ENCODE peak calls at places on chromosomes 3 and 15, in five cellular contexts. One of them, this sample, is unnamed. For H3K4me1 and H3K27me3, the result is how much of the 10 kb centered on the place peaks cover.

GRCh38 chr3:189340680-189341460 is 169.1 kb downstream of the TPRG1 start:
- DNase-seq in esophagus squamous epithelium: no peak
- DNase-seq in CD8-positive, alpha-beta memory T cell: no peak
- DNase-seq in neuronal stem cell: no peak
- DNase-seq in fibroblast of lung: no peak
- DNase-seq in this sample: no peak

GRCh38 chr3:184133840-184134745 is 1.1 kb upstream of the EIF2B5 start:
- DNase-seq in esophagus squamous epithelium: peak
- DNase-seq in CD8-positive, alpha-beta memory T cell: peak
- DNase-seq in neuronal stem cell: peak
- DNase-seq in fibroblast of lung: peak
- DNase-seq in this sample: peak

GRCh38 chr3:132723024-132723462 is 834 bp upstream of the NPHP3 start:
- DNase-seq in esophagus squamous epithelium: no peak
- DNase-seq in CD8-positive, alpha-beta memory T cell: no peak
- DNase-seq in neuronal stem cell: no peak
- DNase-seq in fibroblast of lung: no peak
- DNase-seq in this sample: no peak

GRCh38 chr3:93843981-93844380 is 129.7 kb downstream of the PROS1 start:
- DNase-seq in esophagus squamous epithelium: no peak
- DNase-seq in CD8-positive, alpha-beta memory T cell: no peak
- DNase-seq in neuronal stem cell: no peak
- DNase-seq in fibroblast of lung: peak
- DNase-seq in this sample: no peak

GRCh38 chr15:72380743-72381142 is 4.9 kb upstream of the HEXA start:
- DNase-seq in esophagus squamous epithelium: no peak
- DNase-seq in CD8-positive, alpha-beta memory T cell: no peak
- DNase-seq in neuronal stem cell: no peak
- DNase-seq in fibroblast of lung: no peak
- DNase-seq in this sample: no peak

GRCh38 chr3:151426337-151426648 is 34.6 kb downstream of the IGSF10 start:
- DNase-seq in esophagus squamous epithelium: no peak
- DNase-seq in CD8-positive, alpha-beta memory T cell: no peak
- DNase-seq in neuronal stem cell: no peak
- DNase-seq in fibroblast of lung: no peak
- DNase-seq in this sample: no peak

GRCh38 chr15:67783303-67783702 is 42.0 kb upstream of the SKOR1 start:
- DNase-seq in esophagus squamous epithelium: no peak
- DNase-seq in CD8-positive, alpha-beta memory T cell: peak
- DNase-seq in neuronal stem cell: no peak
- DNase-seq in fibroblast of lung: no peak
- DNase-seq in this sample: no peak

GRCh38 chr3:150805380-150805779 is 42.4 kb upstream of the SIAH2 start:
- DNase-seq in esophagus squamous epithelium: no peak
- DNase-seq in CD8-positive, alpha-beta memory T cell: no peak
- DNase-seq in neuronal stem cell: no peak
- DNase-seq in fibroblast of lung: no peak
- DNase-seq in this sample: no peak

GRCh38 chr15:88525418-88525817 is 21.1 kb downstream of the DET1 start:
- DNase-seq in esophagus squamous epithelium: no peak
- DNase-seq in CD8-positive, alpha-beta memory T cell: no peak
- DNase-seq in neuronal stem cell: no peak
- DNase-seq in fibroblast of lung: no peak
- DNase-seq in this sample: no peak

GRCh38 chr15:40872791-40873526 is 1.1 kb downstream of the RHOV start:
- DNase-seq in esophagus squamous epithelium: no peak
- DNase-seq in CD8-positive, alpha-beta memory T cell: no peak
- DNase-seq in neuronal stem cell: no peak
- DNase-seq in fibroblast of lung: no peak
- DNase-seq in this sample: no peak

DNA sequence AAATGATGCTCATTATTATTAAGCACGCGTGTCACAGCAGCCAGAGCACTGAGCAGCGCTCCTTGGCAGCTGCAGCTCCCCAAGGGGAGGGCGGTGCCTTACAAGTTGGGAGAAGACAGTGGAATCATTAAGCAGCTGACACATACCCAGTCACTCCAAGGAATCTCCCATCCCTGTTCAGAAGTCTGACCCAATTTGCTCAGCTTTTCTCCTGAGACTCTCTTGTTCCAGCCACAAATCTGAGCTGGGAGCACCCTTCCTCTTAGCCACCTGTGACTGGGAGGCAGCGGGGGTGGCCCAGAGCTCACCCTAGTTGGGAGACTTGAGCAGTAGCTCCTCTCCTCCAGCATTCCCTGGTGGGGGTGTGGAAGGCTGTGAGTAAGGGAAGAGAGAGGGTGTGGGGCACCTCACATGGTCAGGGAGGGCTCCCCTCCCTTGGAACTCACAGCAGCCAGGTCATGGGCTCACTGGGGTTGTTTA is 64.3 kb downstream of the DUT start:
- DNase-seq in esophagus squamous epithelium: no peak
- DNase-seq in CD8-positive, alpha-beta memory T cell: no peak
- DNase-seq in neuronal stem cell: no peak
- DNase-seq in fibroblast of lung: peak
- DNase-seq in this sample: no peak
- H3K4me1 ChIP-seq in esophagus squamous epithelium: under half
- H3K4me1 ChIP-seq in CD8-positive, alpha-beta memory T cell: under half
- H3K4me1 ChIP-seq in neuronal stem cell: under half
- H3K4me1 ChIP-seq in fibroblast of lung: under half
- H3K4me1 ChIP-seq in this sample: under half

DNA sequence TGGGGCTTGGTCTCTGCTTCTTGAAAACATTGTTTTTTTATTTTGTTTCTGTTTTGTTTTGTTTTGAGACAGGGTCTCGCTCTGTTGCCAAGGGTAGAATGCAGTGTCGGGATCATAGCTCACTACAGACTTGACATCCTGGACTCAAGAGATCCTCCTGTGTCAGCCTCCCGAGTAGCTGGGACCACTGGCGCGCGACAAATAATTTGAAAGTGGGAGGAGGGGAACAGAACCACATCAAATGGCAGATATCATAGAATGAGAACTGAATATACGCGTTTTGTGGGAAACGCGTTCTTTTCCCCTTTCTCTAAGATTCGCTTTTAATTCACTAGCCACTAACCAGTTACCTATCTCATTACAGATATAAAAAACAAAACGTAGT is 641 bp upstream of the VPS13C start:
- DNase-seq in esophagus squamous epithelium: no peak
- DNase-seq in CD8-positive, alpha-beta memory T cell: no peak
- DNase-seq in neuronal stem cell: no peak
- DNase-seq in fibroblast of lung: no peak
- DNase-seq in this sample: no peak
- H3K27me3 ChIP-seq in esophagus squamous epithelium: half or more
- H3K27me3 ChIP-seq in CD8-positive, alpha-beta memory T cell: under half
- H3K27me3 ChIP-seq in neuronal stem cell: under half
- H3K27me3 ChIP-seq in fibroblast of lung: under half
- H3K27me3 ChIP-seq in this sample: under half

GRCh38 chr3:80668100-80668499 is 900.3 kb upstream of the ROBO1 start:
- DNase-seq in esophagus squamous epithelium: no peak
- DNase-seq in CD8-positive, alpha-beta memory T cell: no peak
- DNase-seq in neuronal stem cell: no peak
- DNase-seq in fibroblast of lung: no peak
- DNase-seq in this sample: no peak
- H3K4me1 ChIP-seq in esophagus squamous epithelium: under half
- H3K4me1 ChIP-seq in CD8-positive, alpha-beta memory T cell: under half
- H3K4me1 ChIP-seq in neuronal stem cell: under half
- H3K4me1 ChIP-seq in fibroblast of lung: under half
- H3K4me1 ChIP-seq in this sample: under half

DNA sequence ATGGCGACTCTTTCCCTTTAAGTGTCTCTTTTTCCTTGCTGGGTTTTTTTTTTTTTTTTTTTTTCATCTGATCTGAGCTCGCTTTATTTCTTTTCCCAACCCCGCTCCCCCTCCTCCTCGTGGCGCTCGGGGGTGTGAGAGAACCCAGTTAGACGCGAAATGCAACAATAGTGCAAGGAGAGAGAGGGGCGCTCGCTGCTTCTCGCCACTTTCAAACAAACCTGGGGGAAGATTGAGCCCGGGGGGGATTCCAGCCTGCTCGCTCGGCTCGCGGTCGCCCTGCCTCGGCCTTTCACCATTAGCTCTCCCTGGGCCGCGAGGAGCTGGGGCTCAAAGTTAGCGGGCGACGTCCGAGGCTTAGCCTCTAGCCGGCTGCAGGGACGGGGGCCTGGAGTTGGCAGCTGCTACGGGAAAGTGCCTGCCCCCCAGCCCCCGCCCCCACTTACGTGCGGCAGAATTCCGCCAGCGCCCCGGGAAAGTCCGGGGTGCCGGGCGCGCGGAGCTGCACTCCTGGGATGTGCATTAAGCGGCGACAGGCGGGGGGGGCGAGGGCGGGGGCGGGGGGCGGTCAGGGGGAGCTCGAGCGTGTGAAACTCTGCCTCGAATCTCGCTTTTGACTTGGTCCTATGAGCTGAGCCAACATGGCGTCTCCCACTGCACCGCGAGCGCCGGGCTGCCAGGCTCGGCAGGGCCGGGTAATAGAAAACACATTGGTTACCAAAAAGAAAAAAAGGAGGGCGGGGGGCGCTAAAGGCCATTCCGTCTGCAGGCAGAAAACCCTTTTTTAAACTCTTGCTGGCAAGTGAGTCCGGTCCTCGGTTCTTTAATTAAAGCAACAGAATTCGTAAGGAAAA is 10.3 kb downstream of the NR2F2 start:
- DNase-seq in esophagus squamous epithelium: no peak
- DNase-seq in CD8-positive, alpha-beta memory T cell: no peak
- DNase-seq in neuronal stem cell: peak
- DNase-seq in fibroblast of lung: peak
- DNase-seq in this sample: no peak
- H3K27me3 ChIP-seq in esophagus squamous epithelium: half or more
- H3K27me3 ChIP-seq in CD8-positive, alpha-beta memory T cell: under half
- H3K27me3 ChIP-seq in neuronal stem cell: under half
- H3K27me3 ChIP-seq in fibroblast of lung: under half
- H3K27me3 ChIP-seq in this sample: under half

GRCh38 chr3:51678186-51678585 is 7.1 kb downstream of the TEX264 start:
- DNase-seq in esophagus squamous epithelium: no peak
- DNase-seq in CD8-positive, alpha-beta memory T cell: no peak
- DNase-seq in neuronal stem cell: no peak
- DNase-seq in fibroblast of lung: no peak
- DNase-seq in this sample: no peak

GRCh38 chr3:51677358-51677757 is 6.3 kb downstream of the TEX264 start:
- DNase-seq in esophagus squamous epithelium: no peak
- DNase-seq in CD8-positive, alpha-beta memory T cell: no peak
- DNase-seq in neuronal stem cell: no peak
- DNase-seq in fibroblast of lung: no peak
- DNase-seq in this sample: no peak

GRCh38 chr3:51679777-51680176 is 8.7 kb downstream of the TEX264 start:
- DNase-seq in esophagus squamous epithelium: no peak
- DNase-seq in CD8-positive, alpha-beta memory T cell: no peak
- DNase-seq in neuronal stem cell: no peak
- DNase-seq in fibroblast of lung: no peak
- DNase-seq in this sample: no peak

GRCh38 chr3:51679318-51679717 is 8.3 kb downstream of the TEX264 start:
- DNase-seq in esophagus squamous epithelium: no peak
- DNase-seq in CD8-positive, alpha-beta memory T cell: no peak
- DNase-seq in neuronal stem cell: no peak
- DNase-seq in fibroblast of lung: no peak
- DNase-seq in this sample: no peak

GRCh38 chr3:51678685-51679084 is 7.6 kb downstream of the TEX264 start:
- DNase-seq in esophagus squamous epithelium: no peak
- DNase-seq in CD8-positive, alpha-beta memory T cell: no peak
- DNase-seq in neuronal stem cell: no peak
- DNase-seq in fibroblast of lung: no peak
- DNase-seq in this sample: no peak
- H3K4me1 ChIP-seq in esophagus squamous epithelium: under half
- H3K4me1 ChIP-seq in CD8-positive, alpha-beta memory T cell: half or more
- H3K4me1 ChIP-seq in neuronal stem cell: under half
- H3K4me1 ChIP-seq in fibroblast of lung: under half
- H3K4me1 ChIP-seq in this sample: half or more

GRCh38 chr15:45105586-45105985 is 8.4 kb downstream of the DUOX2 start:
- DNase-seq in esophagus squamous epithelium: no peak
- DNase-seq in CD8-positive, alpha-beta memory T cell: no peak
- DNase-seq in neuronal stem cell: no peak
- DNase-seq in fibroblast of lung: no peak
- DNase-seq in this sample: peak
- H3K27me3 ChIP-seq in esophagus squamous epithelium: under half
- H3K27me3 ChIP-seq in CD8-positive, alpha-beta memory T cell: under half
- H3K27me3 ChIP-seq in neuronal stem cell: under half
- H3K27me3 ChIP-seq in fibroblast of lung: under half
- H3K27me3 ChIP-seq in this sample: under half

This sample was measured in stomach.